ENCODE peak calls at places on chromosomes 5 and 9, in six cellular contexts. I is SK-N-SH, H is body of pancreas, Y is endodermal cell, U is kidney, N is lower lobe of right lung. G is an unnamed sample. For H3K4me1, the result is how much of the 10 kb centered on the place peaks cover.

GRCh38 chr5:127409236-127409921 is 108.1 kb upstream of the PRRC1 start:
- DNase-seq in H (no peak), U (no peak), I (no peak), N (no peak), Y (no peak), G (no peak)

GRCh38 chr5:132279801-132280200 is 14.4 kb upstream of the SLC22A4 start:
- DNase-seq in U (no peak), H (no peak), I (no peak), N (no peak), Y (no peak), G (no peak)

GRCh38 chr5:62538017-62538942 is 40.3 kb upstream of the LRRC70 start:
- DNase-seq in I (no peak), H (no peak), N (no peak), Y (no peak), U (no peak), G (no peak)

GRCh38 chr5:167953151-167953788 is 338.2 kb upstream of the WWC1 start:
- DNase-seq in H (no peak), U (no peak), I (peak), N (no peak), Y (no peak), G (no peak)

GRCh38 chr5:6393596-6394194 is 15.3 kb upstream of the MED10 start:
- DNase-seq in H (no peak), I (no peak), Y (peak), U (no peak), N (no peak), G (no peak)

GRCh38 chr5:179825655-179826182 is 5.0 kb downstream of the SQSTM1 start:
- DNase-seq in Y (no peak), H (no peak), U (peak), I (peak), N (no peak), G (no peak)

GRCh38 chr5:43073597-43074546 is 33.8 kb upstream of the ANXA2R start:
- DNase-seq in I (peak), Y (peak), U (no peak), N (no peak), H (no peak), G (no peak)

GRCh38 chr9:87834357-87834756 is 48.3 kb upstream of the SPATA31E1 start:
- DNase-seq in U (no peak), I (no peak), H (no peak), Y (peak), N (no peak), G (no peak)

GRCh38 chr5:9051779-9052178 is 494.1 kb downstream of the SEMA5A start:
- DNase-seq in H (no peak), Y (no peak), U (no peak), N (no peak), I (no peak), G (no peak)

GRCh38 chr9:132806723-132807421 is 71.2 kb downstream of the AK8 start:
- DNase-seq in U (peak), H (no peak), Y (peak), I (no peak), N (no peak), G (no peak)

GRCh38 chr5:41289970-41290464 is 76.7 kb upstream of the C6 start:
- DNase-seq in H (no peak), I (no peak), U (no peak), Y (no peak), N (no peak), G (no peak)

GRCh38 chr9:96169901-96170300 is 132.1 kb downstream of the HSD17B3 start:
- DNase-seq in U (no peak), N (no peak), H (no peak), I (peak), Y (no peak), G (no peak)

GRCh38 chr9:134208981-134209725 is 44.8 kb upstream of the RNU6ATAC start:
- DNase-seq in I (peak), Y (no peak), U (peak), H (no peak), N (peak), G (no peak)

DNA sequence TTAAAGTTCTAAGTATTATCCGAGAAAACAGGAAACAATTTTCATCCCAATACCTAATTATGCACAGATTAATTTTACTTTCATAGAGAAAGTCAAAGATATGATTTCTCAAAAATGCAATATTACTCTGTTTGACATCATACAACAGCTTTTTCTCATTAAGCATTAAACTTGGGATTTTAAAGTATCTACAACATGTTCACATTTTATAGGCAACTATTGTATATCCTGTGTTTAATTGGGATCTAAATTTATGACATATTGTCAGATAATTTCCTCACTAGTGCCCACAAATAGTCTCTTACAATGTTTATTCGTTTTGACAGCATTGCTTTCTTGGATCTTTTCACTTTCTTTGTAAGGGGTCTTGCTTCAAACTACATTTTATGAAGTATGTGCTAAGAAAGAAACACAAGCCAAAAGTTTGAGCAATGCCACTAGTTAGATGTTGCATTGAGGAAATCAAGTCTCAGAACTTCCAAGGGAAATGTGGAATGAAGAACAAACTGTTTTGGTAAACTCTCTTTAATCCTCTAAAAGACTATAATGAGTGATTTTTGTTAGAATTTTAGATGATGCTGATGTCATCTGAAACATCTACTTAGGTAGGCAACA is 285.1 kb downstream of the TMEM167A start:
- DNase-seq in H (no peak), I (no peak), U (no peak), N (no peak), Y (no peak), G (no peak)
- H3K4me3 ChIP-seq in H (no peak), I (no peak), U (no peak), N (no peak), Y (no peak), G (no peak)

GRCh38 chr5:38553001-38553521 is 3.4 kb downstream of the LIFR start:
- DNase-seq in U (no peak), N (no peak), I (no peak), Y (no peak), H (no peak), G (no peak)
- H3K4me1 ChIP-seq in U (under half), N (under half), I (under half), Y (under half), H (half or more), G (under half)

GRCh38 chr5:38867071-38867790 is 21.4 kb downstream of the OSMR start:
- DNase-seq in N (no peak), I (no peak), U (no peak), H (no peak), Y (no peak), G (no peak)

GRCh38 chr5:38870595-38870994 is 24.8 kb downstream of the OSMR start:
- DNase-seq in N (no peak), Y (peak), I (no peak), U (no peak), H (no peak), G (no peak)

GRCh38 chr5:38871211-38871610 is 25.4 kb downstream of the OSMR start:
- DNase-seq in H (no peak), Y (no peak), I (no peak), U (no peak), N (no peak), G (no peak)

GRCh38 chr5:38871790-38872551 is 26.2 kb downstream of the OSMR start:
- DNase-seq in U (no peak), Y (no peak), H (no peak), I (no peak), N (no peak), G (no peak)

GRCh38 chr5:38872826-38873225 is 27.0 kb downstream of the OSMR start:
- DNase-seq in N (no peak), I (no peak), Y (no peak), U (no peak), H (no peak), G (no peak)
- H3K4me3 ChIP-seq in N (no peak), I (no peak), Y (no peak), U (no peak), H (no peak), G (no peak)

DNA sequence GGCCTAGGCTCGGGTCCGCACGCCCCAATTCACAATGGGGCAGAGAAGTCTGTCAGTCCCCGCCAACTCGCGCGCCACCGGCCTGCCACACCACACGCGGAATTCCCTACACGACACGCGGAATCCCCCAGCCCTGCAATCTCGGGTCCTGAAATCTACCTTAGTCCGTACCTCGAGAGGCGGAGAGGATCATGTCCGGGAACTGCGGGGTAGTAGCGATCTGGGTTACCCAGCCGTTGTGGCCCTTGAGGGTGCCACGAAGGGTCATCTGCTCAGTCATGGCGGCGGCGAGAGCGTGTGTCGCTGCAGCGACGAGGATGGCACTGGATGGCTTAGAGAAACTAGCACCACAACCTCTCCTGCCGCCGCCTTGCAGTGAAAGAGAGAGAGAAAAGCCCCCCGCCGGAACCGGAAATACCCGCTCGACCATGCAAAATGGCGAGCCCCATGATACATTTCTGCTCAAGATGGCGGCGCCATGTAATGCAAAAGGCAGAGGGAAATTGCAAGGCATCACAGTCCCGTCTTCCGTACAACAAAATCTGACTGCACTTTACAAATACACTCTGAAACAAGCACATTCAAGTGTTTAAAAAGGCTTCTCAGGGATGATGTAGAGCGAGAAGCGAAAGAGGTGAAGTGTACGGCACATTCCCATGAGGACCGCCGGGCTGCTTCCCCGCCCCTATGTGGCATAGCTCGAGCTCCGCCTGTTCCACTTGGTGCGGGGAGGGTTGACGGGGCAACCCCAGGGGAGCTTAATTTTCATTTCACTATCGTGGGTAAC is at the start of gene RACK1:
- DNase-seq in N (peak), I (peak), H (peak), U (peak), Y (peak), G (peak)
- H3K4me1 ChIP-seq in N (half or more), I (under half), H (half or more), U (under half), Y (under half), G (half or more)

DNA sequence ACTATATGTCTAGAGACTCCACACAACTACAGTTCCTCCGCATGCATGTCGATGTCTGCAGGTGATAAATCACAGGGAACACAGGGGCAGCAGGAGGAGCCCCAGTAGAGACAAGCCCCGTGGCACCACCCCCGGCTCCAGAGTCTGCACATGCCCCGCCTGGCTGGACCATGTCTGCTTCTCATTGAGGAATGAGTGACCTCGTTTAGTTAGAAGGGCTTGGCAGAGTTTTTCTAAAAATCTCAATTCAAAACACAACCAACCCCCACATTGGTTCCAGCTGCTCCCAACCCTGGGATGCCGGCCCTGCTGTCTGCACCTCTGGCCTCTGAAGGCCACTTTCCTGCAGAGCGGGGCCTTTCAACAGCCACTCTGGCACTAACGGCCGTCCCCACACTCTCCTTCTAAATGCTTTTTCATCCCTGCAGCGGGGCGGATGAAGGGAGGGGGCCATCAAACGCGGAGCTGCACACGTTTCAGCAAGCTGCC is 106.4 kb downstream of the ROR2 start:
- DNase-seq in Y (peak), H (no peak), N (no peak), I (peak), U (no peak), G (no peak)
- H3K4me3 ChIP-seq in Y (no peak), H (no peak), N (peak), I (no peak), U (no peak), G (peak)

GRCh38 chr5:68247627-68248026 is 32.1 kb downstream of the PIK3R1 start:
- DNase-seq in Y (no peak), U (no peak), N (no peak), I (no peak), H (no peak), G (no peak)
- H3K4me1 ChIP-seq in Y (under half), U (under half), N (half or more), I (under half), H (under half), G (under half)

G was measured in thoracic aorta.